ENCODE peak calls at places on chromosome 21, in six cellular contexts. I, X, L, K, Y and R are unnamed samples.

GRCh38 chr21:45186709-45187108 is 101.0 kb downstream of the POFUT2 start:
- DNase-seq in I (no peak), X (no peak), L (no peak), K (no peak), Y (no peak), R (no peak)

GRCh38 chr21:24844672-24845071 is 762.6 kb downstream of the MRPL39 start:
- DNase-seq in I (no peak), X (peak), L (no peak), K (no peak), Y (no peak), R (no peak)

GRCh38 chr21:33559813-33560212 is 17.0 kb downstream of the SON start:
- DNase-seq in I (no peak), X (no peak), L (no peak), K (no peak), Y (no peak), R (no peak)

GRCh38 chr21:46418265-46418946 is 40.3 kb upstream of the DIP2A start:
- DNase-seq in I (no peak), X (no peak), L (no peak), K (no peak), Y (no peak), R (no peak)

GRCh38 chr21:44602474-44602871 is 2.1 kb downstream of the KRTAP10-7 start:
- DNase-seq in I (no peak), X (no peak), L (no peak), K (no peak), Y (no peak), R (no peak)

GRCh38 chr21:15781986-15782385 is 52.2 kb downstream of the USP25 start:
- DNase-seq in I (no peak), X (no peak), L (no peak), K (no peak), Y (no peak), R (no peak)

GRCh38 chr21:36171327-36171726 is 14.7 kb downstream of the DOP1B start:
- DNase-seq in I (no peak), X (no peak), L (no peak), K (no peak), Y (no peak), R (no peak)

GRCh38 chr21:33901421-33902288 is 13.9 kb downstream of the ATP5PO start:
- DNase-seq in I (peak), X (peak), L (peak), K (peak), Y (peak), R (no peak)

GRCh38 chr21:45643021-45643980 is at the start of gene PCBP3:
- DNase-seq in I (peak), X (peak), L (peak), K (peak), Y (peak), R (no peak)

GRCh38 chr21:44052071-44052829 is 40.1 kb downstream of the TRAPPC10 start:
- DNase-seq in I (no peak), X (no peak), L (no peak), K (no peak), Y (no peak), R (no peak)

GRCh38 chr21:26881504-26882228 is 36.5 kb upstream of the ADAMTS1 start:
- DNase-seq in I (peak), X (no peak), L (peak), K (no peak), Y (no peak), R (no peak)

GRCh38 chr21:31329431-31330143 is 14.5 kb downstream of the TIAM1 start:
- DNase-seq in I (no peak), X (no peak), L (no peak), K (no peak), Y (no peak), R (no peak)

GRCh38 chr21:15826147-15826780 is 96.5 kb downstream of the USP25 start:
- DNase-seq in I (peak), X (peak), L (peak), K (peak), Y (no peak), R (no peak)

GRCh38 chr21:44083631-44084291 is 23.4 kb upstream of the PWP2 start:
- DNase-seq in I (no peak), X (no peak), L (no peak), K (peak), Y (no peak), R (no peak)

GRCh38 chr21:45050786-45051489 is 23.4 kb upstream of the ADARB1 start:
- DNase-seq in I (peak), X (no peak), L (no peak), K (no peak), Y (no peak), R (peak)

GRCh38 chr21:21714396-21714795 is 716.2 kb downstream of the NCAM2 start:
- DNase-seq in I (peak), X (no peak), L (peak), K (no peak), Y (no peak), R (peak)

GRCh38 chr21:45126085-45126687 is 51.8 kb downstream of the ADARB1 start:
- DNase-seq in I (no peak), X (no peak), L (no peak), K (no peak), Y (no peak), R (no peak)

GRCh38 chr21:45080232-45080631 is 5.9 kb downstream of the ADARB1 start:
- DNase-seq in I (no peak), X (no peak), L (no peak), K (no peak), Y (peak), R (no peak)

GRCh38 chr21:26127918-26128317 is 42.7 kb downstream of the APP start:
- DNase-seq in I (peak), X (no peak), L (no peak), K (peak), Y (peak), R (no peak)

GRCh38 chr21:18832950-18833349 is 429.4 kb upstream of the TMPRSS15 start:
- DNase-seq in I (peak), X (no peak), L (no peak), K (no peak), Y (no peak), R (no peak)

GRCh38 chr21:43278359-43278758 is 109.6 kb downstream of the CRYAA start:
- DNase-seq in I (no peak), X (no peak), L (no peak), K (no peak), Y (no peak), R (no peak)

GRCh38 chr21:41894922-41895557 is 15.9 kb upstream of the PRDM15 start:
- DNase-seq in I (peak), X (no peak), L (peak), K (no peak), Y (no peak), R (no peak)

GRCh38 chr21:45064091-45064490 is 10.3 kb upstream of the ADARB1 start:
- DNase-seq in I (no peak), X (no peak), L (peak), K (no peak), Y (no peak), R (no peak)

GRCh38 chr21:41750051-41750450 is 16.8 kb downstream of the RIPK4 start:
- DNase-seq in I (no peak), X (no peak), L (no peak), K (no peak), Y (no peak), R (no peak)

GRCh38 chr21:41536076-41536826 is 28.3 kb upstream of the TMPRSS2 start:
- DNase-seq in I (no peak), X (no peak), L (no peak), K (no peak), Y (no peak), R (no peak)

GRCh38 chr21:33971492-33972013 is 55.9 kb upstream of the ATP5PO start:
- DNase-seq in I (no peak), X (no peak), L (peak), K (no peak), Y (no peak), R (peak)

GRCh38 chr21:14071902-14072734 is 138.6 kb downstream of the LIPI start:
- DNase-seq in I (no peak), X (no peak), L (no peak), K (no peak), Y (no peak), R (no peak)

GRCh38 chr21:14073615-14074014 is 137.1 kb downstream of the LIPI start:
- DNase-seq in I (no peak), X (no peak), L (no peak), K (no peak), Y (no peak), R (no peak)

GRCh38 chr21:14072761-14073535 is 137.8 kb downstream of the LIPI start:
- DNase-seq in I (no peak), X (no peak), L (no peak), K (no peak), Y (no peak), R (no peak)

GRCh38 chr21:14070049-14070893 is 140.5 kb downstream of the LIPI start:
- DNase-seq in I (no peak), X (no peak), L (no peak), K (no peak), Y (no peak), R (no peak)

DNA sequence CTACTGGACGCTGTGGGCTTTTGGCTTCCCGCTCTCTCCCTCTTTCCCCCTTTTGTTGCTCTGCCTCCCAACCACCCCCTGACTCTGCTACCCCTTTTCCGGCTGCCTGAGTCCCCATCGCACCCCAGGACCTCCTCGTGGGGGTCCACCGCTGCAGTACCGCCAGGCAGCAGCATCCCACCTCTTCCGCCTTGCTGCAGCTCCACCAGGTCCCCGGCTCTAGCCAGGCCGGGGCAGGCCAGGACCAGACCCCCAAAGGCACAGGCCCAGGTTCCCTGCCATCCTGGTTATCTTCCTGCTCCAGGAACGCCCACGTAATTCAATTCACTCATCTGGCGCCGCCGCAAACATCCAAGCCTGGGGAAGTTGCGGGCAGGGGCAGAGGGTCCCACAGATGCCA is 139.8 kb downstream of the LIPI start:
- DNase-seq in I (no peak), X (no peak), L (no peak), K (no peak), Y (no peak), R (no peak)
- H3K4me3 ChIP-seq in I (no peak), X (no peak), L (no peak), K (no peak), Y (no peak), R (no peak)

DNA sequence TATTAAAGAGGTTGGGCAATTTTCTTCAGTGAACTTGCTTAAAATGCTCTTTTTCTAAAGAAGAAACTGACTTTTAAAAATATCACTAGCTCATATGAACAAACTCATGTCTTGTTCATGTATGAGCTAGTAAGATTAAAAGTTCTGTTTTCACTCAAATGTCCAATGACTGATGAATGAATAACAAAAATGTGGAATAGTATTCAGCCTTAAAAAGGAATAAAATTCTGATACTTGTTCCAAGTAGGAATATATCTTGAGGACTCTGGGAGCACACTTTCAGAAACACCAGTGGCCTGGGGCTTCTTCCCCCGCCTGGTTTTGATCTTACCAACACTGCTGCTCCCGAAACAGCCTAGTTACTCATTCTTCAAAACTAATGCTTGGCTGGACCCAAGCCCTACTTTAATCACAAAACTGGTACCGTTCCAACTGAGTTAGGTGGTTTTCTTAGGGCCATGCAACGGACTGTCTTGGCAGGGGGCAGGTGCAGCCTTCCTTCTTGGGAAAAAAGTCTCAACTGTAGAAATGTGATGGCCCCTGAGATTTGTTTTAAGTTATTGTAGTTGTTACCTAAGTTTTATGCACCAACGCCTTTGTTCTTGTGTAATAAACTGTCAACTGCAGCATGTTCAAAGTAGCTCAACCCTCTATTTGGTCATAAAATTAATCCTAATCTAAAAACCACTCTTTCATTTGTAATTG is 115.9 kb downstream of the ETS2 start:
- DNase-seq in I (no peak), X (no peak), L (no peak), K (no peak), Y (no peak), R (no peak)
- H3K4me3 ChIP-seq in I (no peak), X (no peak), L (no peak), K (no peak), Y (no peak), R (no peak)

GRCh38 chr21:35128526-35128925 is 79.4 kb upstream of the RUNX1 start:
- DNase-seq in I (no peak), X (no peak), L (no peak), K (no peak), Y (no peak), R (no peak)
- H3K4me3 ChIP-seq in I (no peak), X (no peak), L (no peak), K (no peak), Y (no peak), R (no peak)

GRCh38 chr21:39029086-39029772 is 154.0 kb downstream of the PSMG1 start:
- DNase-seq in I (peak), X (no peak), L (peak), K (no peak), Y (no peak), R (peak)
- H3K4me3 ChIP-seq in I (no peak), X (no peak), L (no peak), K (no peak), Y (no peak), R (no peak)

DNA sequence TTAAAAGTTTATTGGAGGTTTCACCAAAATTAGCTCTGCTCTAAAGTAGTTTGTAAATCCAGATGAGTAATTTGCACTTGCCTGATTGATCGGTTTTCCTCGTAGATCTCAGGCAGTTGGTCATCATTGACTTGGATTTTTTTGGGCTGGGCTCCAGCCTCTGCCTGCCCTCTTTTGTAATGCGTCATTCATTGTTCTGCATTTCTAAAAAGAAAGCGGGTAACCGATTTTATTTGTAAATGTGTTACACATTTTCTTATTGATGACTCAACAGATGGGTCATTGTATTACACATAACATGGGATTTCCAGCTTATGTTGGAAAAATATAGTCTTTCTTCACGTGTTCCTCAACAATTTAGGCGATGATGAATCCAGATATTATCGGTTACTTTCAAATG is 5.5 kb downstream of the ETS2 start:
- DNase-seq in I (peak), X (no peak), L (no peak), K (no peak), Y (no peak), R (no peak)
- H3K4me3 ChIP-seq in I (peak), X (peak), L (no peak), K (no peak), Y (peak), R (no peak)

GRCh38 chr21:37372127-37372731 is 5.7 kb downstream of the DYRK1A start:
- DNase-seq in I (no peak), X (no peak), L (no peak), K (no peak), Y (no peak), R (no peak)
- H3K4me3 ChIP-seq in I (no peak), X (no peak), L (no peak), K (no peak), Y (no peak), R (no peak)